ENCODE peak calls at places on chromosomes 11 and 22, in six cellular contexts. One of them, this sample, is unnamed. For H3K4me1, the result is how much of the 10 kb centered on the place peaks cover.

GRCh38 chr11:95566151-95566670 is 223.4 kb downstream of the FAM76B start:
- DNase-seq in small intestine: no peak
- DNase-seq in mesenchymal stem cell: no peak
- DNase-seq in heart left ventricle: no peak
- DNase-seq in A549: no peak
- DNase-seq in SK-N-SH: no peak
- DNase-seq in this sample: no peak

GRCh38 chr11:62237499-62237898 is 4.5 kb upstream of the SCGB1D2 start:
- DNase-seq in heart left ventricle: no peak
- DNase-seq in small intestine: no peak
- DNase-seq in SK-N-SH: no peak
- DNase-seq in mesenchymal stem cell: no peak
- DNase-seq in A549: no peak
- DNase-seq in this sample: no peak

GRCh38 chr11:35239476-35240075 is 100.6 kb downstream of the CD44 start:
- DNase-seq in small intestine: no peak
- DNase-seq in SK-N-SH: no peak
- DNase-seq in A549: no peak
- DNase-seq in heart left ventricle: no peak
- DNase-seq in mesenchymal stem cell: no peak
- DNase-seq in this sample: no peak

GRCh38 chr11:62604460-62605130 is 2.9 kb upstream of the MTA2 start:
- DNase-seq in A549: no peak
- DNase-seq in SK-N-SH: no peak
- DNase-seq in small intestine: no peak
- DNase-seq in heart left ventricle: peak
- DNase-seq in mesenchymal stem cell: peak
- DNase-seq in this sample: peak

GRCh38 chr11:89182773-89183172 is 5.1 kb downstream of the TYR start:
- DNase-seq in SK-N-SH: no peak
- DNase-seq in mesenchymal stem cell: no peak
- DNase-seq in heart left ventricle: no peak
- DNase-seq in small intestine: no peak
- DNase-seq in A549: no peak
- DNase-seq in this sample: no peak

GRCh38 chr11:64251986-64252837 is 882 bp downstream of the PLCB3 start:
- DNase-seq in heart left ventricle: peak
- DNase-seq in mesenchymal stem cell: peak
- DNase-seq in small intestine: peak
- DNase-seq in SK-N-SH: peak
- DNase-seq in A549: peak
- DNase-seq in this sample: peak

GRCh38 chr11:14386081-14386480 is 27.1 kb upstream of the RRAS2 start:
- DNase-seq in A549: no peak
- DNase-seq in mesenchymal stem cell: no peak
- DNase-seq in SK-N-SH: no peak
- DNase-seq in small intestine: no peak
- DNase-seq in heart left ventricle: no peak
- DNase-seq in this sample: no peak

GRCh38 chr11:111176603-111177002 is 68.9 kb upstream of the POU2AF2 start:
- DNase-seq in A549: no peak
- DNase-seq in SK-N-SH: no peak
- DNase-seq in small intestine: no peak
- DNase-seq in mesenchymal stem cell: no peak
- DNase-seq in heart left ventricle: no peak
- DNase-seq in this sample: no peak

GRCh38 chr11:105052487-105052886 is 7.4 kb upstream of the CARD16 start:
- DNase-seq in A549: no peak
- DNase-seq in SK-N-SH: no peak
- DNase-seq in small intestine: no peak
- DNase-seq in mesenchymal stem cell: no peak
- DNase-seq in heart left ventricle: no peak
- DNase-seq in this sample: no peak

GRCh38 chr11:1484716-1485503 is 1.7 kb downstream of the MOB2 start:
- DNase-seq in heart left ventricle: peak
- DNase-seq in mesenchymal stem cell: no peak
- DNase-seq in small intestine: peak
- DNase-seq in SK-N-SH: no peak
- DNase-seq in A549: no peak
- DNase-seq in this sample: peak

GRCh38 chr11:35682230-35683195 is 19.9 kb downstream of the TRIM44 start:
- DNase-seq in A549: no peak
- DNase-seq in heart left ventricle: no peak
- DNase-seq in small intestine: peak
- DNase-seq in mesenchymal stem cell: no peak
- DNase-seq in SK-N-SH: peak
- DNase-seq in this sample: no peak

GRCh38 chr11:47248664-47249377 is at the start of gene ACP2:
- DNase-seq in heart left ventricle: peak
- DNase-seq in A549: peak
- DNase-seq in small intestine: peak
- DNase-seq in SK-N-SH: peak
- DNase-seq in mesenchymal stem cell: peak
- DNase-seq in this sample: peak

GRCh38 chr11:27934830-27935145 is 173.2 kb downstream of the KIF18A start:
- DNase-seq in heart left ventricle: no peak
- DNase-seq in mesenchymal stem cell: peak
- DNase-seq in A549: peak
- DNase-seq in small intestine: no peak
- DNase-seq in SK-N-SH: peak
- DNase-seq in this sample: no peak

GRCh38 chr11:28296426-28296825 is 188.2 kb downstream of the METTL15 start:
- DNase-seq in small intestine: no peak
- DNase-seq in A549: no peak
- DNase-seq in heart left ventricle: no peak
- DNase-seq in mesenchymal stem cell: no peak
- DNase-seq in SK-N-SH: no peak
- DNase-seq in this sample: no peak

GRCh38 chr22:27032121-27032761 is 374.9 kb downstream of the MIAT start:
- DNase-seq in heart left ventricle: peak
- DNase-seq in small intestine: no peak
- DNase-seq in A549: no peak
- DNase-seq in mesenchymal stem cell: no peak
- DNase-seq in SK-N-SH: peak
- DNase-seq in this sample: peak

GRCh38 chr11:22976146-22976545 is 115.9 kb upstream of the CCDC179 start:
- DNase-seq in heart left ventricle: no peak
- DNase-seq in small intestine: peak
- DNase-seq in A549: no peak
- DNase-seq in SK-N-SH: no peak
- DNase-seq in mesenchymal stem cell: peak
- DNase-seq in this sample: no peak

GRCh38 chr22:38802671-38803121 is 8.8 kb upstream of the DNAL4 start:
- DNase-seq in heart left ventricle: peak
- DNase-seq in A549: peak
- DNase-seq in mesenchymal stem cell: peak
- DNase-seq in small intestine: peak
- DNase-seq in SK-N-SH: no peak
- DNase-seq in this sample: peak

GRCh38 chr22:49627217-49628181 is 200.2 kb downstream of the BRD1 start:
- DNase-seq in mesenchymal stem cell: no peak
- DNase-seq in heart left ventricle: peak
- DNase-seq in A549: no peak
- DNase-seq in SK-N-SH: no peak
- DNase-seq in small intestine: no peak
- DNase-seq in this sample: no peak

GRCh38 chr11:134861490-134862107 is 449.6 kb upstream of the B3GAT1 start:
- DNase-seq in heart left ventricle: no peak
- DNase-seq in A549: no peak
- DNase-seq in mesenchymal stem cell: no peak
- DNase-seq in SK-N-SH: no peak
- DNase-seq in small intestine: no peak
- DNase-seq in this sample: no peak

GRCh38 chr11:126405374-126405773 is 49.9 kb downstream of the ST3GAL4 start:
- DNase-seq in heart left ventricle: no peak
- DNase-seq in mesenchymal stem cell: no peak
- DNase-seq in SK-N-SH: no peak
- DNase-seq in small intestine: no peak
- DNase-seq in A549: no peak
- DNase-seq in this sample: no peak

GRCh38 chr22:24146791-24147353 is 34.4 kb upstream of the SUSD2 start:
- DNase-seq in A549: no peak
- DNase-seq in small intestine: no peak
- DNase-seq in heart left ventricle: no peak
- DNase-seq in mesenchymal stem cell: peak
- DNase-seq in SK-N-SH: peak
- DNase-seq in this sample: peak

GRCh38 chr11:75262436-75262835 is 21.9 kb downstream of the TPBGL start:
- DNase-seq in SK-N-SH: no peak
- DNase-seq in heart left ventricle: peak
- DNase-seq in mesenchymal stem cell: no peak
- DNase-seq in small intestine: no peak
- DNase-seq in A549: no peak
- DNase-seq in this sample: no peak

GRCh38 chr11:121932646-121933185 is 183.3 kb downstream of the BLID start:
- DNase-seq in mesenchymal stem cell: no peak
- DNase-seq in small intestine: no peak
- DNase-seq in heart left ventricle: no peak
- DNase-seq in A549: no peak
- DNase-seq in SK-N-SH: no peak
- DNase-seq in this sample: no peak

GRCh38 chr11:10845589-10845988 is 12.3 kb downstream of the ZBED5 start:
- DNase-seq in heart left ventricle: no peak
- DNase-seq in SK-N-SH: no peak
- DNase-seq in small intestine: no peak
- DNase-seq in mesenchymal stem cell: no peak
- DNase-seq in A549: no peak
- DNase-seq in this sample: no peak

GRCh38 chr11:130165601-130166456 is 6.2 kb downstream of the ST14 start:
- DNase-seq in mesenchymal stem cell: no peak
- DNase-seq in small intestine: peak
- DNase-seq in SK-N-SH: no peak
- DNase-seq in A549: no peak
- DNase-seq in heart left ventricle: peak
- DNase-seq in this sample: no peak
- H3K4me1 ChIP-seq in mesenchymal stem cell: under half
- H3K4me1 ChIP-seq in small intestine: under half
- H3K4me1 ChIP-seq in SK-N-SH: under half
- H3K4me1 ChIP-seq in A549: under half
- H3K4me1 ChIP-seq in heart left ventricle: under half
- H3K4me1 ChIP-seq in this sample: under half

DNA sequence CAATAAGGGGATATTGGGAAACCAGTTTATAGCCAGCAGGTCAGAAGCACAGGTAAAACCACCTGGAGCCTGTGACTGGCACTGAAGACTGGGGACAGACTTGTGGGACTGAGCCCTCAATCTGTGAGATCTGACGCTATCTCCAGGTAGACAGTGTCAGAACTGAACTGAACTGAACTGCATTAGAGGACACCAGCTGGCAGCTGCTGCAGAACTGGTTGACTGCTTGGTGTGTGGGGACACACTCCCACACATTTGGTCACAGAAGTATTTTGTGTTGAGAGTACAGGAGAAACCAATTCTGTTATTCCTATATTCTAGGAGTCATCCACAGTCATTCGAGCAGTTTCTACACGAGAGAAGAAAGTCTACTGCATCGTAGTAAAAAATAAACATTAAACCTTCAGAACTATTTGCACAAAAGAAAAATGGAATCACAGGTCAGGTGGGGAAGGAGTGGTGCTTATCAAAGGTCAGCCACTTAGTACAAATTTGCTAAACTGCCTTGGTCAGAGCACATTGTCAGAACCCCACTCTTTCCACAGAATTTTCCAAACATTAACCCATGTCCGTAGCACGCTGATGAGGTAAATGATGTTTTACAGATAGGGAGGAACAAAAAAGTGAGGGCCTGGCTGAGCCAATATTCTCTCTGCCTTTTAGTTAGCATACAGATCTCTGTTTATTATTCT is 77.2 kb downstream of the SIK3 start:
- DNase-seq in small intestine: no peak
- DNase-seq in SK-N-SH: no peak
- DNase-seq in heart left ventricle: no peak
- DNase-seq in A549: no peak
- DNase-seq in mesenchymal stem cell: no peak
- DNase-seq in this sample: no peak
- H3K4me1 ChIP-seq in small intestine: under half
- H3K4me1 ChIP-seq in SK-N-SH: under half
- H3K4me1 ChIP-seq in heart left ventricle: under half
- H3K4me1 ChIP-seq in A549: half or more
- H3K4me1 ChIP-seq in mesenchymal stem cell: under half
- H3K4me1 ChIP-seq in this sample: under half

GRCh38 chr22:45575173-45575572 is 72.5 kb downstream of the FBLN1 start:
- DNase-seq in heart left ventricle: no peak
- DNase-seq in small intestine: no peak
- DNase-seq in A549: no peak
- DNase-seq in mesenchymal stem cell: no peak
- DNase-seq in SK-N-SH: no peak
- DNase-seq in this sample: peak

GRCh38 chr22:45574069-45574703 is 71.5 kb downstream of the FBLN1 start:
- DNase-seq in small intestine: no peak
- DNase-seq in A549: no peak
- DNase-seq in SK-N-SH: no peak
- DNase-seq in mesenchymal stem cell: no peak
- DNase-seq in heart left ventricle: no peak
- DNase-seq in this sample: peak

GRCh38 chr22:45572444-45572843 is 69.8 kb downstream of the FBLN1 start:
- DNase-seq in A549: no peak
- DNase-seq in mesenchymal stem cell: no peak
- DNase-seq in small intestine: no peak
- DNase-seq in heart left ventricle: no peak
- DNase-seq in SK-N-SH: no peak
- DNase-seq in this sample: no peak

GRCh38 chr22:45568213-45568612 is 65.5 kb downstream of the FBLN1 start:
- DNase-seq in small intestine: no peak
- DNase-seq in mesenchymal stem cell: no peak
- DNase-seq in heart left ventricle: no peak
- DNase-seq in A549: no peak
- DNase-seq in SK-N-SH: no peak
- DNase-seq in this sample: no peak

DNA sequence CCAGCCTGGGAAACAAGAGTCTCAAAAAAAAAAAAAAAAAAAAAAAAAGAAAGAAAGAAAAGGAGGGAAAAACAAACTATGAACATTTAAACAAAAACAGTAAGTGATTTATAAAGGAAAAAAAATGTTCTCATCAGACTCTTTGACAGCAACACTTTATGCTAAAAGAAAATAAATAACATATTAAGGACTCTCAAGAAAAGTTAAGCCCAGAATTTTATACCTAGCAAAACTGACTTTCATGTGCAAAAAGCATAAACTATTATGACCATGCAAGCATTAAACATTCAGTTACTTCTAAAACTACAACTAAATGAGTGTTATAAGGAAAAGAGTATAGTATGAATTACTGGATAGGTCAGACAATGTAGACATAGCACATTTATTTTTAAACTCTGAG is 68.4 kb downstream of the FBLN1 start:
- DNase-seq in mesenchymal stem cell: no peak
- DNase-seq in heart left ventricle: no peak
- DNase-seq in SK-N-SH: no peak
- DNase-seq in A549: no peak
- DNase-seq in small intestine: no peak
- DNase-seq in this sample: no peak
- H3K4me1 ChIP-seq in mesenchymal stem cell: under half
- H3K4me1 ChIP-seq in heart left ventricle: under half
- H3K4me1 ChIP-seq in SK-N-SH: under half
- H3K4me1 ChIP-seq in A549: under half
- H3K4me1 ChIP-seq in small intestine: under half
- H3K4me1 ChIP-seq in this sample: under half

DNA sequence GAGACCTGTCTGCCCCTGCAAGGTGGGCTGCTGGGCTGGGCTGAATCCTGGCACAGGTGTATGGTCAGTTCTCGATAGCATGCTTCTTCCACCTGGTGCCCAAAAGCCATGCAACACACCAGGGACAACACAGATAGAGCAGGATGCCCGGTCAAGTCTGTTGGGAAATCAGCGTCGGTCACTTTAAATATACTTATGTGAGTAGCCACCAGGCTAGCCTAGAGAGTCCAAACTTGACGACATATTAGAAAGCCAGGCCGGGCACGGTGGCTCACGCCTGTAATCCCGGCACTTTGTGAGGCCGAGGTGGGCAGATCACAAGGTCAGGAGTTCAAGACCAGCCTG is 8.9 kb downstream of the C1QTNF6 start:
- DNase-seq in heart left ventricle: peak
- DNase-seq in small intestine: no peak
- DNase-seq in mesenchymal stem cell: no peak
- DNase-seq in SK-N-SH: no peak
- DNase-seq in A549: no peak
- DNase-seq in this sample: no peak
- H3K4me1 ChIP-seq in heart left ventricle: under half
- H3K4me1 ChIP-seq in small intestine: under half
- H3K4me1 ChIP-seq in mesenchymal stem cell: under half
- H3K4me1 ChIP-seq in SK-N-SH: under half
- H3K4me1 ChIP-seq in A549: half or more
- H3K4me1 ChIP-seq in this sample: under half

This sample was measured in right cardiac atrium.